ENCODE peak calls at places on chromosomes 6 and 20, in four cellular contexts. E is H9, V is mesendoderm, O is H1. Z is an unnamed sample.

GRCh38 chr6:98787961-98788360 is 46.4 kb upstream of the POU3F2 start:
- DNase-seq in O (peak; percentile 57), E (peak; percentile 60), V (peak; percentile 74), Z (no peak)

GRCh38 chr6:37205189-37205996 is 35.4 kb downstream of the PIM1 start:
- DNase-seq in E (no peak), V (no peak), O (no peak), Z (no peak)

GRCh38 chr6:163759542-163759941 is 345.0 kb downstream of the QKI start:
- DNase-seq in E (no peak), V (no peak), O (no peak), Z (peak; percentile 59)

GRCh38 chr6:132190815-132191175 is 210.5 kb downstream of the MOXD1 start:
- DNase-seq in V (no peak), O (no peak), E (no peak), Z (peak; percentile 65)

GRCh38 chr20:59094576-59094975 is 52.0 kb upstream of the PRELID3B start:
- DNase-seq in E (peak; percentile 63), V (peak; percentile 15), O (peak; percentile 54), Z (no peak)

GRCh38 chr6:156175971-156176421 is 601.2 kb upstream of the ARID1B start:
- DNase-seq in V (peak; percentile 88), E (peak; percentile 76), O (peak; percentile 57), Z (no peak)

GRCh38 chr6:44805239-44805849 is 417.8 kb downstream of the CDC5L start:
- DNase-seq in E (no peak), V (no peak), O (no peak), Z (peak; percentile 83)

GRCh38 chr6:138691595-138692057 is 81.9 kb upstream of the CCDC28A start:
- DNase-seq in E (peak; percentile 55), V (peak; percentile 61), O (no peak), Z (peak; percentile 77)

GRCh38 chr20:15862178-15862577 is 711.1 kb downstream of the KIF16B start:
- DNase-seq in V (no peak), E (no peak), O (no peak), Z (no peak)

GRCh38 chr6:11601776-11602605 is 64.4 kb downstream of the TMEM170B start:
- DNase-seq in O (no peak), V (peak; percentile 50), E (peak; percentile 68), Z (no peak)

GRCh38 chr6:72746276-72746675 is 124.4 kb downstream of the KCNQ5 start:
- DNase-seq in E (no peak), V (no peak), O (no peak), Z (peak; percentile 45)

GRCh38 chr6:71248306-71248705 is 40.3 kb upstream of the OGFRL1 start:
- DNase-seq in E (peak; percentile 31), V (peak; percentile 93), O (no peak), Z (peak; percentile 75)

GRCh38 chr6:7295916-7296315 is 17.1 kb downstream of the SSR1 start:
- DNase-seq in O (no peak), E (no peak), V (no peak), Z (no peak)

GRCh38 chr20:45857836-45858250 is 429 bp downstream of the ZSWIM3 start:
- DNase-seq in E (peak; percentile 89), V (peak; percentile 66), O (no peak), Z (no peak)

GRCh38 chr20:57627972-57628650 is 7.9 kb upstream of the ZBP1 start:
- DNase-seq in O (peak; percentile 1), V (no peak), E (no peak), Z (peak; percentile 41)

GRCh38 chr20:58991720-58992119 is 10.7 kb downstream of the NELFCD start:
- DNase-seq in V (no peak), O (no peak), E (no peak), Z (peak; percentile 6)

GRCh38 chr6:106728296-106728870 is 99.0 kb downstream of the QRSL1 start:
- DNase-seq in V (no peak), O (no peak), E (no peak), Z (no peak)

DNA sequence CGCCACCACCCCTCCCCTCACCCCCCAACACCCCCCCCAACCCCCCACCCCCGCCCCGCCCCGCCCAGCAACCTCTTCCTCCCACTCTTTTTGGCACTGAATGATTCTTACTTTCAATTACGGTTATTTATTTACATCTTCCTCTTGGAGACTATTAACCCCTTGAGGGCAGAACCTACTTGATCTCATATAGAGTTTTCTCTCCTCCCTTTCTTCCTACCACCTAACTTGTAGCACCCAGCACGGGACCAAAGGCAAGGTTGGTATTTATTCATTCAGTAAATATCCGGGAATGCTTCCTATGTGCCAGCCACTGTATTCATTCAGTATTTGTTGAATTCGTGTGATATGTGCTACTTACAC is 1.2 kb upstream of the CNKSR3 start:
- DNase-seq in V (no peak), O (no peak), E (no peak), Z (no peak)
- H2AK5ac ChIP-seq in V (peak overlapping the region; percentile 2), O (no peak overlapping the region), E (no peak overlapping the region), Z (no peak overlapping the region)

DNA sequence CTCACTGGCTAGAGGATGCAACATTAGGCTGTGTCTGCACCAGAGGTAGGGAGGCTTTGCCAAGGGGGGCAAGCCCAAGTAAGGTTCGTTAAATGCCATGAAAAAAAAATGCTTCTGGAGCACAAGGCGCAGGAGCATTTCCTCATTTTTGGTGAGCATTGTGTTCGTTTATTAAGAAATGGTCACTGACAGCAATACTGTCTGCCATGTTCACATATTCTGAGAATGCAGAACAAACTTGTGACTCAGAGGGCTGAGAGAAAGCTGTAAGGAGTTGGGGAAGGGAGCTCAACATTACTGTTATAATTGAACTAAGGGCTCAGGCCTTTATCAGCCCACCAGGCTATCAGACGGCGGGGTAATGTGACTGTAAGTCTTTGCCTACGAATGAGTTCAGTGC is 465.4 kb upstream of the BTBD3 start:
- DNase-seq in E (no peak), O (no peak), V (peak; percentile 35), Z (peak; percentile 59)
- H3K27ac ChIP-seq in E (no peak overlapping the region), O (no peak overlapping the region), V (peak overlapping the region; percentile 56), Z (peak overlapping the region; percentile 8)

GRCh38 chr6:39415482-39415881 is 93.0 kb upstream of the KCNK16 start:
- DNase-seq in E (no peak), V (no peak), O (no peak), Z (no peak)

GRCh38 chr6:39416728-39417127 is 94.2 kb upstream of the KCNK16 start:
- DNase-seq in V (peak; percentile 90), E (peak; percentile 70), O (no peak), Z (peak; percentile 40)

GRCh38 chr6:39419607-39420006 is 97.1 kb upstream of the KCNK16 start:
- DNase-seq in E (no peak), O (no peak), V (no peak), Z (no peak)

GRCh38 chr6:39417440-39417839 is 94.9 kb upstream of the KCNK16 start:
- DNase-seq in V (no peak), O (no peak), E (no peak), Z (no peak)

DNA sequence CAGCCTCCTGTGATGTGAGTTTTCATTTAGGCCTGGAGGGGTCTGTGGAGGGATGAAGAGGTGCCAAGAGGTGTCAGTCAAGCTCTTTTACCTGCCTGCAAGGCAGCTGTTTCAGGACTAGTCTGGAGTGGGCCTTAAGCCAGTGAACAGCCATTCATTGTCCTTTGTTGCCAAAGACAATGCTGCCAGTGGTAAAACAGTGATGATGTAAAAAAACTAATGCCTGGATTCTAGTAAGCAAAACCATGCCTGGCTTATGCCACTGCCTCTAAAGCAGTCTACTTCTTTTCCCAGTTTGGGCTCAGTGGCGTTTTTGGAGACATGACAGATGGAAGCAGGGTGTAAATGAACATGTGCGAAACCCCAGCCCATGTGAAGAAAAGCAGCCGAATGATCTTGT is 93.5 kb upstream of the KCNK16 start:
- DNase-seq in E (no peak), V (peak; percentile 43), O (no peak), Z (no peak)
- H4K5ac ChIP-seq in E (no peak overlapping the region), V (no peak overlapping the region), O (no peak overlapping the region), Z (no peak overlapping the region)

GRCh38 chr6:168671028-168671862 is 230.3 kb downstream of the SMOC2 start:
- DNase-seq in V (no peak), O (no peak), E (no peak), Z (no peak)

GRCh38 chr6:168666751-168667427 is 225.9 kb downstream of the SMOC2 start:
- DNase-seq in V (peak; percentile 39), O (no peak), E (no peak), Z (no peak)

GRCh38 chr6:168667428-168667805 is 226.4 kb downstream of the SMOC2 start:
- DNase-seq in V (no peak), E (no peak), O (no peak), Z (no peak)

GRCh38 chr6:168671863-168672546 is 231.0 kb downstream of the SMOC2 start:
- DNase-seq in V (no peak), O (no peak), E (no peak), Z (no peak)

GRCh38 chr6:168670386-168670985 is 229.5 kb downstream of the SMOC2 start:
- DNase-seq in O (no peak), V (no peak), E (no peak), Z (no peak)
- H2AK5ac ChIP-seq in O (no peak overlapping the region), V (no peak overlapping the region), E (no peak overlapping the region), Z (no peak overlapping the region)

GRCh38 chr6:139756381-139756780 is 381.9 kb upstream of the CITED2 start:
- DNase-seq in E (no peak), V (no peak), O (no peak), Z (no peak)

GRCh38 chr6:139754898-139755754 is 380.7 kb upstream of the CITED2 start:
- DNase-seq in O (no peak), E (no peak), V (no peak), Z (no peak)

GRCh38 chr6:139752086-139752485 is 377.6 kb upstream of the CITED2 start:
- DNase-seq in O (no peak), V (no peak), E (no peak), Z (no peak)

GRCh38 chr6:139751179-139751578 is 376.7 kb upstream of the CITED2 start:
- DNase-seq in E (no peak), V (no peak), O (no peak), Z (peak; percentile 41)

DNA sequence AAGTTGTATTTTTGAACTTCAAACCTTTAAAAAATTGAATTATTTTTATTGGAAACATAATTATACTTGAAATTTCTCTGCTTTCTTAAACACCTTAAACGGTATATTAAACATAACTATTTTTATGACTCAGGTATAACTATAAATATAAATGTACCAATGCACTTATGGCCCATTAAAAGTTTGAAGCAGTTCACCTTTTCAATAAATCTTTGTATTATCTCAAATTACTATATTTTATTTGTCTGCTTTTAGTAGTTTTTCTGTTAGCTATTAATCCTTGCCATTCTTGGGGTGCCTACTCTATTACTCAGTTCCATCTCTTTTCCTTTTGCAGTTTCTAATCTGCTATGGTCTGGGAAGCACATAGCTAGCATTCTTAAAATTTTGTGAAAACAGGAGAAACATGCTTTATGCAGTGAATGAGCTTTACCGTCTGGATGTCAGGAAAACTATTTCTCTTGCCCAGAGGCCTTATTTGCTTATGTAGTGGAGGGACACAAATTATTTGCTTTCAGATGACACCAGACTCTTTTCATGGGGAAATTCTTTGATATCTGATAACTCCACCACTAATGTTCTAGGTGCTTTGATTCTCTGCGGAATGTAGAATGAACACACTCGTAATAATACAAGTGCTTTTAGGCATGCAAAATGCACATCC is 378.9 kb upstream of the CITED2 start:
- DNase-seq in E (no peak), V (peak; percentile 92), O (no peak), Z (peak; percentile 77)
- H3K27ac ChIP-seq in E (no peak overlapping the region), V (peak overlapping the region; percentile 11), O (no peak overlapping the region), Z (peak overlapping the region; percentile 29)

GRCh38 chr20:2173186-2173585 is 71.6 kb downstream of the STK35 start:
- DNase-seq in V (no peak), E (no peak), O (no peak), Z (no peak)
- H4K5ac ChIP-seq in V (no peak overlapping the region), E (no peak overlapping the region), O (no peak overlapping the region), Z (no peak overlapping the region)

DNA sequence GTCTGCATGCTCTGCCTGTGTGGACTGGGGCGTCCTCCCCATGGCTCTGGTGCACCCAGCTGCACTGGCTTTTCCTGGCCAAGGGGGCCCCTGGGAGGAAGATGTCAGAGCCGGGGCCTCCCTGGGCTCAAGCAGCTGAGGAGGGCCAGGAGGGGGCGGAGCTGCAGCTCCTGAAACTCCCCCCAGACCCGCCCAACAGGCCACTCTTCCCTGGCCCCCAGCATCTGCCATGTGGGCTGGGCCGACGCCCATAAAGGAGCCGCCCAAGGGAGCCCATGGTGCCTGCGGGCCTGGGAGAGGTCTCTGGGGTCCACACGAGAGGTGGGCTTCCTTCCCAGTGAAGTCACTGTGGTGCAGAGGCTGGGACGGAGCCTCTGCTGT is 4.0 kb downstream of the RBBP8NL start:
- DNase-seq in V (no peak), O (no peak), E (no peak), Z (no peak)
- H2AK5ac ChIP-seq in V (no peak overlapping the region), O (no peak overlapping the region), E (no peak overlapping the region), Z (no peak overlapping the region)